ENCODE peak calls at places on chromosomes 13 and 19, in four cellular contexts. T, Y, X and J are unnamed samples.

GRCh38 chr19:39246951-39247669 is 1.5 kb downstream of the IFNL4 start:
- DNase-seq in T (peak), Y (no peak), X (no peak), J (no peak)

GRCh38 chr13:36612242-36612641 is 61.6 kb upstream of the SERTM1 start:
- DNase-seq in T (no peak), Y (no peak), X (no peak), J (no peak)

GRCh38 chr19:1070931-1071791 is 4.2 kb downstream of the ARHGAP45 start:
- DNase-seq in T (no peak), Y (no peak), X (no peak), J (no peak)

GRCh38 chr13:70339738-70340137 is 231.5 kb upstream of the KLHL1 start:
- DNase-seq in T (no peak), Y (no peak), X (peak), J (no peak)

GRCh38 chr19:49820125-49820524 is 2.0 kb downstream of the MED25 start:
- DNase-seq in T (no peak), Y (no peak), X (no peak), J (no peak)

GRCh38 chr19:42282036-42282762 is 13.1 kb downstream of the CIC start:
- DNase-seq in T (no peak), Y (peak), X (no peak), J (no peak)

GRCh38 chr13:104025303-104025702 is 959.1 kb upstream of the SLC10A2 start:
- DNase-seq in T (no peak), Y (no peak), X (no peak), J (no peak)

GRCh38 chr19:49514151-49514550 is 1.7 kb downstream of the FCGRT start:
- DNase-seq in T (no peak), Y (no peak), X (no peak), J (no peak)

GRCh38 chr19:10802479-10802878 is 33.5 kb downstream of the TMED1 start:
- DNase-seq in T (no peak), Y (no peak), X (no peak), J (no peak)

GRCh38 chr13:26011996-26012688 is 39.7 kb downstream of the SHISA2 start:
- DNase-seq in T (no peak), Y (no peak), X (no peak), J (no peak)

GRCh38 chr19:42965204-42965603 is 28.2 kb upstream of the PSG7 start:
- DNase-seq in T (no peak), Y (peak), X (no peak), J (peak)

GRCh38 chr19:29872224-29872731 is 60.5 kb downstream of the CCNE1 start:
- DNase-seq in T (no peak), Y (no peak), X (no peak), J (no peak)
- TF ChIP-seq CTCF in T (peak), Y (peak), X (peak), J (no peak)

GRCh38 chr13:23608138-23608537 is 37.9 kb downstream of the TNFRSF19 start:
- DNase-seq in T (no peak), Y (no peak), X (no peak), J (no peak)

GRCh38 chr13:23609414-23610186 is 39.4 kb downstream of the TNFRSF19 start:
- DNase-seq in T (no peak), Y (no peak), X (no peak), J (peak)

GRCh38 chr13:23610966-23611486 is 40.8 kb downstream of the TNFRSF19 start:
- DNase-seq in T (no peak), Y (no peak), X (no peak), J (no peak)

GRCh38 chr13:23610187-23610576 is 40.0 kb downstream of the TNFRSF19 start:
- DNase-seq in T (peak), Y (no peak), X (no peak), J (no peak)

DNA sequence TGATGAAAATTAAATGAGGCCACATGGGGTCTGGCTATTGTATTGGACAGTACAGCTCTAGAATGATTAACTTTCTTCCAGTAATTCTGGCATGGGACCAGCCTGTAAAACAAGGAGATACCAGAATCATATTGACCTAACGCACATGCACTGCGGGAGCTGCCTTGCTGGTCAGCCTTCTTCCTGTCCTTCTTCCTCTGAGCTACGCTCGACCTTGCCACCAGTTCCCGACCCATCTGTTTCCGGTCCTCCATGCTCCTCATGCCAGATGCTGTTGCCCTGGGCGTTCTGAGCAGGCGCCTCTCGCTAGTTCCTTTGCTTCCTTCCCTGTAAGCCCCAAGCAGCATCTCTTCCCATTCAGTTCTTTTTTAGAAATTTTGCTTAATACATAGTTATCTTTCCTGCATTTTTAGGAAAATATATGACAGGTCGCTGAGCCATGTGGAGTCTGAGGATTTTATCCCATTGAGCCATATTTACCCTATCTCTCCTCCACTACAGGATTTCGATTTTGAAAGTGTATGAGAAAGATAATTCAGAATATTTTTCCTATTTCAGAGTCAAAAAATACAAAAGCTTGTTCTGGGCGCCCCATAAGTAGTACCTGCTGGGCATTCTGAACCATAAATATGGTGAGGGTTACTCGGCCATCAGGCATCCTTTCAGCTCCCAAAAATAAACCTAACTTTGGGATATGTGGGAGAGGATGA is 38.6 kb downstream of the TNFRSF19 start:
- DNase-seq in T (peak), Y (no peak), X (no peak), J (no peak)
- H3K27ac ChIP-seq in T (peak), Y (no peak), X (no peak), J (no peak)

DNA sequence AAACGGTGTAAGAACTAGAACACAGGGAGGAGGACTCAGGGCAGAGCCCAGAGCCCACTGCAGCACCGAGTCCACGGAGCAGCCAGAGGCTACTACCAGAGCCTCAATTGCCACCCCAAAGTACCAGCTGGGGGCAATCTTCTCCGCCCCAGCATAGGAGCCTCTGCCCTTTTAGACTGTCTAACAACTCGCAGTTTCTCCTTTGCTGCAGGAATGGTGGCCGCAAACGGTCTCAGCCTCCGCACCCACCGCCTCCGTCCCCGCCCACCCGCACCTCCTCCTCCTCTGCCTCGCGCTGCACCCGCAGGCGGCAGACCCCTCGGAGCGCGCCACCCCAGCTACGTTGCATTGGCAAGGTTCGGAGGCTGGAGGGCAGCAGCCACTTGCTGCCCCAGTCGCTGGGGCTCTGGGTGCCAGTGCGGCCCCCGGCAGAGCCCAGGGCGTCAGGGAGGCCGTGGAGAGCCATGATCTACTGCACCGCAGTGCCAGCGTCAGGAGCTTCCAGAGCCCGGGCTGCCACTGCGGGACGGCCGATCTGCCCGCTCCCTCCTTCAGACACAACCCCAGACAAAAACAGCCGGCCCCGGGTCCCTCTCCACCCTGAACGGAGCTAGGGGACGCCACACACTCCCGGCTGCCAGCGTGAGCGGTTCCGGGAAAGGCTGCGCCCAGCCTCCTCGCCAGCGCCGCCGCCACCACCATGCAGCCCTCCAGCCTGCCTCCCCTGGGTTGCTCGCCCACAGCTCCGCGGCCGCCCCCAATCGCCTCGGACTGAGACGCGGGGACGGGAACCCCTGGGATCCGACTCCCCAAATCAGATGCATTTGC is 1.8 kb downstream of the FGF14 start:
- DNase-seq in T (peak), Y (peak), X (no peak), J (no peak)
- TF ChIP-seq CTCF in T (no peak), Y (peak), X (no peak), J (peak)

GRCh38 chr19:5680437-5681368 is at the start of the genes HSD11B1L and MICOS13:
- DNase-seq in T (peak), Y (peak), X (peak), J (peak)

GRCh38 chr19:5682293-5682592 is 1.4 kb downstream of the HSD11B1L start:
- DNase-seq in T (no peak), Y (no peak), X (no peak), J (no peak)

GRCh38 chr19:5683177-5683886 is 2.5 kb downstream of the HSD11B1L start:
- DNase-seq in T (no peak), Y (no peak), X (no peak), J (no peak)

GRCh38 chr19:5680083-5680436 is 256 bp downstream of the MICOS13 start:
- DNase-seq in T (no peak), Y (no peak), X (no peak), J (no peak)

DNA sequence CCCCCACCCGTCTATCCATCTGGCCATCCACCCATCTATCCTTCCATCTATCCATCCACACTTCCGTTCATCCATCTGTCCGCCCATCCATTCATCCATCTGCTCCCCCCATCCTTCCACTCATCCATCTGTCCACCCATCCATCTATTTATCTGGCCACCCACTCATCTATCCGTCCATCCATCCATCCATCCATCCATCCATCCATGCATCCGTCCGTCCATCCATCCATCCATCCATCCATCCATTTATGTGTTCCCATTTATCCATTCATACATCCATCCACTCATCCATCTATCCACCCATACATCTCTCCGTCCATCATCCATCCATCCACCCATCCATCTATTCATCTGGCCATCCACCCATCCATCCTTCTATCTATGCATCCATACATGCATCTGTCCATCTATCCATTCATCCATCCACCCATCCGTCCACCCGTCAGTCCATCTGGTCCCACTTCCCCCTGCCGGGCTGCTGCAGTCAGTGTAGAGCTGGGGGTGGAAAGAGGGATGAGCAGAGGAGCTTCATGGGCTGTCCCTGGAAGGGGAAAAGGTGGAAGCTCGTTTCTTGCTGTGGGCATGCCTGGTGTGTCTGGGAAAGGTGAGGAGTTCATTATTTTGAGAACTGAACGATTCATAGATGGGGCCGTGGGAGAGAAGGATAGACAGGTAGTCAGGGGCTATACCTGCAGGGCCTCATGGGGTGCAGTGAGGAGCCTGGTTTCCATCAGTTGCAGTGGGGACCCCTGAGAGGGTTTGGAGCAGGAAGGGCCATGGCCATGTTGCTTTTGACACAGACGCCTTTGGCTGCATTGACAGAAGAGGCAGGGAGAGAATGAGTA is 842 bp downstream of the HSD11B1L start:
- DNase-seq in T (no peak), Y (no peak), X (no peak), J (no peak)
- H3K27ac ChIP-seq in T (peak), Y (no peak), X (no peak), J (no peak)

GRCh38 chr13:30453727-30454126 is 12.0 kb downstream of the HMGB1 start:
- DNase-seq in T (no peak), Y (no peak), X (no peak), J (no peak)
- TF ChIP-seq CTCF in T (no peak), Y (peak), X (peak), J (peak)